ENCODE peak calls at places on chromosomes 11 and 22, in five cellular contexts. T, X, U, W and F are unnamed samples.

GRCh38 chr22:27952779-27953178 is 33.7 kb upstream of the PITPNB start:
- DNase-seq in W (no peak), T (no peak), U (no peak), X (no peak), F (no peak)

GRCh38 chr11:70610561-70610960 is 212.2 kb downstream of the CTTN start:
- DNase-seq in X (no peak), U (no peak), T (no peak), W (no peak), F (no peak)

GRCh38 chr11:115256326-115257197 is 247.7 kb downstream of the CADM1 start:
- DNase-seq in W (no peak), T (no peak), X (no peak), U (no peak), F (peak)

GRCh38 chr11:126637800-126638175 is 282.3 kb downstream of the ST3GAL4 start:
- DNase-seq in U (no peak), T (no peak), X (peak), W (peak), F (no peak)

GRCh38 chr22:24996420-24996952 is 44.0 kb downstream of the KIAA1671 start:
- DNase-seq in U (no peak), T (peak), X (no peak), W (peak), F (peak)

GRCh38 chr22:25765016-25765367 is 23.0 kb downstream of the MYO18B start:
- DNase-seq in W (no peak), T (no peak), U (no peak), X (no peak), F (no peak)

GRCh38 chr11:23932485-23932898 is 564.4 kb upstream of the LUZP2 start:
- DNase-seq in X (no peak), U (no peak), W (no peak), T (no peak), F (no peak)

GRCh38 chr11:15969281-15969680 is 387.1 kb downstream of the SOX6 start:
- DNase-seq in U (no peak), X (peak), W (peak), T (peak), F (no peak)